ENCODE peak calls at places on chromosomes 12 and 14, in four cellular contexts. One of them, this sample, is unnamed.

GRCh38 chr14:42174357-42174756 is 567.7 kb downstream of the LRFN5 start:
- DNase-seq in stimulated activated CD4-positive, alpha-beta T cell treated with anti-CD3 and anti-CD28 coated beads, Interleukin-4, amount 100 ng/mL, for 1 hour: no peak
- DNase-seq in retina: no peak
- DNase-seq in left lung: no peak
- DNase-seq in this sample: no peak

GRCh38 chr14:88952901-88953300 is 128.4 kb downstream of the TTC8 start:
- DNase-seq in stimulated activated CD4-positive, alpha-beta T cell treated with anti-CD3 and anti-CD28 coated beads, Interleukin-4, amount 100 ng/mL, for 1 hour: no peak
- DNase-seq in retina: no peak
- DNase-seq in left lung: no peak
- DNase-seq in this sample: no peak

GRCh38 chr12:27965966-27966365 is 6.6 kb downstream of the PTHLH start:
- DNase-seq in stimulated activated CD4-positive, alpha-beta T cell treated with anti-CD3 and anti-CD28 coated beads, Interleukin-4, amount 100 ng/mL, for 1 hour: no peak
- DNase-seq in retina: no peak
- DNase-seq in left lung: no peak
- DNase-seq in this sample: no peak

GRCh38 chr12:50174971-50175715 is 8.0 kb upstream of the CERS5 start:
- DNase-seq in stimulated activated CD4-positive, alpha-beta T cell treated with anti-CD3 and anti-CD28 coated beads, Interleukin-4, amount 100 ng/mL, for 1 hour: no peak
- DNase-seq in retina: peak
- DNase-seq in left lung: no peak
- DNase-seq in this sample: peak

GRCh38 chr12:121799842-121800693 is 3.7 kb upstream of the SETD1B start:
- DNase-seq in stimulated activated CD4-positive, alpha-beta T cell treated with anti-CD3 and anti-CD28 coated beads, Interleukin-4, amount 100 ng/mL, for 1 hour: peak
- DNase-seq in retina: peak
- DNase-seq in left lung: peak
- DNase-seq in this sample: peak

GRCh38 chr12:71900091-71900490 is 38.6 kb upstream of the TPH2 start:
- DNase-seq in stimulated activated CD4-positive, alpha-beta T cell treated with anti-CD3 and anti-CD28 coated beads, Interleukin-4, amount 100 ng/mL, for 1 hour: no peak
- DNase-seq in retina: no peak
- DNase-seq in left lung: no peak
- DNase-seq in this sample: no peak

GRCh38 chr14:92984082-92984788 is 61.3 kb downstream of the CHGA start:
- DNase-seq in stimulated activated CD4-positive, alpha-beta T cell treated with anti-CD3 and anti-CD28 coated beads, Interleukin-4, amount 100 ng/mL, for 1 hour: no peak
- DNase-seq in retina: no peak
- DNase-seq in left lung: no peak
- DNase-seq in this sample: no peak

GRCh38 chr14:85308531-85309300 is 221.2 kb upstream of the FLRT2 start:
- DNase-seq in stimulated activated CD4-positive, alpha-beta T cell treated with anti-CD3 and anti-CD28 coated beads, Interleukin-4, amount 100 ng/mL, for 1 hour: no peak
- DNase-seq in retina: peak
- DNase-seq in left lung: no peak
- DNase-seq in this sample: no peak

GRCh38 chr12:6118891-6119568 is 5.4 kb downstream of the VWF start:
- DNase-seq in stimulated activated CD4-positive, alpha-beta T cell treated with anti-CD3 and anti-CD28 coated beads, Interleukin-4, amount 100 ng/mL, for 1 hour: no peak
- DNase-seq in retina: no peak
- DNase-seq in left lung: no peak
- DNase-seq in this sample: no peak

GRCh38 chr12:96473394-96474093 is 15.8 kb upstream of the CFAP54 start:
- DNase-seq in stimulated activated CD4-positive, alpha-beta T cell treated with anti-CD3 and anti-CD28 coated beads, Interleukin-4, amount 100 ng/mL, for 1 hour: no peak
- DNase-seq in retina: no peak
- DNase-seq in left lung: no peak
- DNase-seq in this sample: no peak

GRCh38 chr14:81066672-81067071 is 111.3 kb downstream of the TSHR start:
- DNase-seq in stimulated activated CD4-positive, alpha-beta T cell treated with anti-CD3 and anti-CD28 coated beads, Interleukin-4, amount 100 ng/mL, for 1 hour: no peak
- DNase-seq in retina: no peak
- DNase-seq in left lung: no peak
- DNase-seq in this sample: no peak

This sample was measured in Karpas-422.